ENCODE peak calls at places on chromosomes 4 and X, in four cellular contexts. K is K562, M is GM12878, G is HL-60. H is an unnamed sample.

GRCh38 chrX:129833153-129834004 is 10.3 kb downstream of the ZDHHC9 start:
- DNase-seq in K (no peak), M (no peak), G (no peak), H (no peak)

GRCh38 chr4:56077676-56078075 is 128.9 kb downstream of the CEP135 start:
- DNase-seq in K (no peak), M (no peak), G (no peak), H (no peak)

GRCh38 chr4:111849726-111850284 is 295.4 kb upstream of the FAM241A start:
- DNase-seq in K (no peak), M (no peak), G (no peak), H (no peak)

GRCh38 chrX:37887347-37887746 is 40.0 kb upstream of the DYNLT3 start:
- DNase-seq in K (no peak), M (no peak), G (no peak), H (no peak)

GRCh38 chr4:2135083-2135482 is 76.0 kb downstream of the NAT8L start:
- DNase-seq in K (peak), M (no peak), G (peak), H (no peak)

GRCh38 chr4:139660518-139661149 is 5.0 kb upstream of the MGST2 start:
- DNase-seq in K (no peak), M (no peak), G (peak), H (no peak)

GRCh38 chr4:168440442-168441264 is 39.6 kb downstream of the DDX60L start:
- DNase-seq in K (no peak), M (peak), G (no peak), H (no peak)

GRCh38 chr4:122665148-122665547 is 44.3 kb upstream of the IL21 start:
- DNase-seq in K (no peak), M (no peak), G (no peak), H (no peak)

GRCh38 chr4:157423526-157424020 is 203.0 kb downstream of the GRIA2 start:
- DNase-seq in K (no peak), M (no peak), G (no peak), H (no peak)

GRCh38 chr4:183147983-183148382 is 48.9 kb downstream of the WWC2 start:
- DNase-seq in K (no peak), M (no peak), G (no peak), H (no peak)

GRCh38 chrX:39577976-39578962 is 519.5 kb downstream of the BCOR start:
- DNase-seq in K (no peak), M (peak), G (no peak), H (peak)

GRCh38 chr4:107866726-107867125 is 42.0 kb downstream of the SGMS2 start:
- DNase-seq in K (no peak), M (no peak), G (no peak), H (no peak)

GRCh38 chr4:79197275-79198009 is 128.4 kb downstream of the NAA11 start:
- DNase-seq in K (no peak), M (no peak), G (no peak), H (no peak)

GRCh38 chr4:37934096-37934495 is 26.1 kb upstream of the PTTG2 start:
- DNase-seq in K (no peak), M (no peak), G (no peak), H (no peak)

DNA sequence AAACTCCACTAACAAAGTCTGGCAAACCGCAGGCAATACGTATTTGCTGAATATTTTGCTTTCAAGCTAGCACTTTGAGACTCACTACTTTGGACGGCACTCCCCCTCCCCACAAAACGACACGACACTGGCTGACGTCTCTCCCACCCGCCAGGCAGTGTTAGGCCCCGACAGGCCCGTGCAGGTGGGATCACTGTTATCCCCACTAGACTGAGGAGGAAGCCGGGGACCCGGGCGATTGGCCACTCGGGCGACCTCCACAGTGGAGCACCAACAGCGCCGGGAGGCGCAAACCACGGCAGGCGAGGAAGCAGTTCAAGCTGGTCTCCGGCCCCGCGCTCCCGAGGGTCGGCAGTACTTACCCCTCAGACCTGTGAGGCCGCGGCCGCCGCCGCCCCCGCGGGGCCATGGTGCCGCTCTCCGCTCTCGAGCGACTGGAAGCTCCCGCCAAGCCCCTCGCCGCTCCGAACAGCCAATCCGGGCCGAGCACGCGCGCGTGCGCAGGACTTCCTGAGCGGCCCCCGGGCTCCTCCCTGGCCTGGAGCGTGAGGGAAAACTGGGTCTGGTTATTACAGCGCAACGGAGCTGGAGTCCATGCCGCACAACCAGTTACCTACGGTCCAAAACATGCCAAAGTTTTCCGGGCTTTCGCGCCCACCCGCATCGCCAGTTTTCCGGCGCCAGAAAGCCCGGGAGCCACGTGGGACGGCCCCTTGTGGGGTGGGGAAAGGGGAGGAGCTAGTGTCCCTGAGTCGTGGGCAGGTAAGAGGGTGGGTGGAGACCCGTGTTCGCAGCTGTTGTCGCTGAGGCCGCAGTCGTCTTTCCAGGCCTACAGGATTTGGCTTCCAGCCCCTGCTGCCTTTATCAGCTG is at the start of gene CENPU:
- DNase-seq in K (peak), M (peak), G (peak), H (peak)
- TF ChIP-seq POLR2AphosphoS5 in K (peak), M (peak), G (peak), H (peak)

DNA sequence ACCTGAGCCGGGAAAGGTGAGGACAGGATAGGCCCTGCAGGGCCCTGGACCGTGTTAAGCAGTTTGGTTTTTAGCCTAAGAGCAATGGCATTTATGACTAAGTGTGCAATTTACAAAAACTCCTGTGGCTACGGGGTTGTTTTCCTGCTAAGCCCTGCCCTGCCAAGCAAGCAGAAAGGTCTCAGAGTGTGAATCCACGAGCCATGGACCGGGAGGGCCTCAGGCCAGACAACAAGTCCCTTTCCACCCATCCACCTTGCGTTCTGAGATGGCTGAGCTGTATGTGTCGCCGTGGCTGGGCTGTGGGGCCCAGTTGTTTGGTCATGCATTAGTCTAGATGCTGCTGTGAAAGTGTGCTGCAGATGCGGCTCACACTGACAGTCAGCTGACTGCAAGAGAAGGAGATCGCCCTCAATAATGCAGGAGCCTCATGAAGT is 33.9 kb upstream of the AFAP1 start:
- DNase-seq in K (no peak), M (no peak), G (no peak), H (no peak)
- TF ChIP-seq SPI1 in K (no peak), M (no peak), G (no peak), H (no peak)

GRCh38 chr4:171929907-171930306 is 116.7 kb downstream of the GALNTL6 start:
- DNase-seq in K (no peak), M (no peak), G (no peak), H (no peak)

GRCh38 chr4:171928336-171928735 is 115.1 kb downstream of the GALNTL6 start:
- DNase-seq in K (no peak), M (no peak), G (no peak), H (no peak)

GRCh38 chr4:171929477-171929876 is 116.3 kb downstream of the GALNTL6 start:
- DNase-seq in K (no peak), M (no peak), G (no peak), H (no peak)

GRCh38 chr4:171932238-171932637 is 119.0 kb downstream of the GALNTL6 start:
- DNase-seq in K (peak), M (no peak), G (no peak), H (no peak)
- TF ChIP-seq POLR2AphosphoS5 in K (no peak), M (no peak), G (no peak), H (no peak)

GRCh38 chrX:101617211-101618191 is at the start of gene ARMCX6:
- DNase-seq in K (peak), M (no peak), G (peak), H (peak)

DNA sequence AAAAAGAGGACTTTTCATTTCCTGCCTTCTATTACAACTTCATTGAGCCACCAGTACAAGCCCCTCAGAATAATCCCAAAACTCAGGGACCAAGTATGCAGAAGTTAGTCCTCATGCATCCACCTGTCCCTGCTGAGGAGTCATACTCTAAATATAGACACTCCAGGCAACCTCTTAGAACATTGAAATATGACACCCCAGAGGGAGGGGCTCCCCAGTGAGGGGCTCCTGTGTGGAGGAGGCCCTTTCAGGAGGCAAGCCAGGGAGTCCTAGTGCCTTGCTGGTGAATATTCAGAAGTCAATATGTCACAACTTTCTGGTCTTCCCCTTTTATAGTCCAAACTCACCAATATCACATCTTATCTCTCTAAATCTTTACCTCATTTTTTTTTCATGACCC is 1.5 kb upstream of the ARMCX6 start:
- DNase-seq in K (peak), M (no peak), G (no peak), H (no peak)
- TF ChIP-seq SPI1 in K (no peak), M (no peak), G (no peak), H (no peak)

GRCh38 chr4:109434007-109434792 is 585 bp downstream of the SEC24B start:
- DNase-seq in K (peak), M (no peak), G (peak), H (no peak)
- TF ChIP-seq POLR2AphosphoS5 in K (no peak), M (no peak), G (no peak), H (no peak)

DNA sequence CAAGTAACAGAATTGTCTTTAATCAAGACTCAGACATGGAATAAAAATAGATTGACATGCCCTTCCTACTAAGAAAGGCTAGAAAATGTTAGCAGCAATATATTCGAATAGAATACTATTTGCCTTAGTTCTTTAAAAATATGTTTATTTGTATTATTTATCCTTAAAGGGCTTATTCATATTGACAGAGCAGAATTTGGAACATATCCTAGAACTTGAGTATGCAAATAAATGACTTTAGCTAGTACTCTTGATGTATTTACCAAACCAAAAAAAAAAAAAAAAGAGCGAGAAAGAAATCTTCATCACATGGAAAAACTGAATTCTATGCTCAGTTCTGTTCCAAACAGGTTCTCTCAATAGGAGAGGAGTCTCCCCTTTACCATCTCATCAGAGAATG is 68.9 kb upstream of the PPARGC1A start:
- DNase-seq in K (no peak), M (no peak), G (no peak), H (no peak)
- TF ChIP-seq SPI1 in K (no peak), M (no peak), G (no peak), H (no peak)

DNA sequence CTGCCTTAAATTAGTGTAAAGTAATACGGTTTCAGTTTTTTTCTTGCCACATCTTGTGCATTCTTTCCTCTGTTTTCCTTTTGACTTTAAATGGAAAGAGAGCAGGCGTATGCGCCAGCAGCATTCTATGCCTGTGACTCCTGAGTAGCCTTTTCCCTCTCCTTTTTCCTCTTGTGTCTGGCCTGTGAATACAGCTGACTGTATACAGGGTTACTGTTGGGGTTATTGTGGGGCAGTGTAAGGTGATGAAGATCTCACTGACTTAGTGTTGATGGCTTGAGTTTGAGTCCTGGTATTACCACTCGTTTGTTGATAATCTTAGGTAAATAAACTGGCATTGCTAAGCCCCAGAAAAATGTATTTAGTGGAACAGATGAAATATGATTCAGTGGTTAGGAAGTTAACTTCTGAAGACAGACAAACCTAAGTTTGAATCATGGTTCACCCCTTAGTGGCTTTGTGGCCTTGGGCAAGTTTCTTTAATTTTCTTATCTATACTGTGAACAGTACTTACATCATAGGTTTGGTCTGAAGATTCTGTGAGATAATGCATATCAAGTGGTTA is 105.1 kb downstream of the FNIP2 start:
- DNase-seq in K (no peak), M (no peak), G (no peak), H (no peak)
- TF ChIP-seq POLR2AphosphoS5 in K (no peak), M (no peak), G (no peak), H (no peak)

GRCh38 chr4:173878701-173879100 is 348.7 kb upstream of the HAND2 start:
- DNase-seq in K (peak), M (no peak), G (peak), H (no peak)
- TF ChIP-seq SPI1 in K (no peak), M (no peak), G (no peak), H (no peak)

GRCh38 chrX:103373581-103373980 is 2.8 kb upstream of the BEX3 start:
- DNase-seq in K (no peak), M (no peak), G (no peak), H (no peak)

GRCh38 chrX:103376979-103377324 is 614 bp downstream of the BEX3 start:
- DNase-seq in K (no peak), M (no peak), G (no peak), H (no peak)

GRCh38 chrX:103372886-103373285 is 3.5 kb upstream of the BEX3 start:
- DNase-seq in K (no peak), M (no peak), G (no peak), H (no peak)

GRCh38 chrX:103378990-103379389 is 2.7 kb downstream of the BEX3 start:
- DNase-seq in K (no peak), M (no peak), G (no peak), H (no peak)

GRCh38 chrX:103376118-103376978 is at the start of gene BEX3:
- DNase-seq in K (no peak), M (no peak), G (no peak), H (no peak)
- TF ChIP-seq POLR2AphosphoS5 in K (no peak), M (no peak), G (no peak), H (no peak)